ENCODE peak calls at places on chromosomes 11 and 22, in seven cellular contexts. One of them, this sample, is unnamed.

GRCh38 chr11:46112961-46113617 is 8.2 kb downstream of the PHF21A start:
- DNase-seq in MCF 10A: peak; percentile 48
- DNase-seq in thoracic aorta: no peak
- DNase-seq in HFF-Myc: peak; percentile 31
- DNase-seq in body of pancreas: peak; percentile 31
- DNase-seq in neural crest cell: no peak
- DNase-seq in HFFc6: peak; percentile 46
- DNase-seq in this sample: peak; percentile 59

GRCh38 chr22:19959043-19959586 is 17.5 kb upstream of the TXNRD2 start:
- DNase-seq in MCF 10A: no peak
- DNase-seq in thoracic aorta: peak; percentile 59
- DNase-seq in HFF-Myc: no peak
- DNase-seq in body of pancreas: peak; percentile 80
- DNase-seq in neural crest cell: peak; percentile 83
- DNase-seq in HFFc6: no peak
- DNase-seq in this sample: peak; percentile 58

GRCh38 chr11:67290801-67291200 is 1.7 kb downstream of the ANKRD13D start:
- DNase-seq in MCF 10A: no peak
- DNase-seq in thoracic aorta: no peak
- DNase-seq in HFF-Myc: no peak
- DNase-seq in body of pancreas: no peak
- DNase-seq in neural crest cell: no peak
- DNase-seq in HFFc6: no peak
- DNase-seq in this sample: peak; percentile 47

GRCh38 chr22:35921777-35922176 is 106.8 kb downstream of the RBFOX2 start:
- DNase-seq in MCF 10A: peak; percentile 93
- DNase-seq in thoracic aorta: peak; percentile 30
- DNase-seq in HFF-Myc: peak; percentile 88
- DNase-seq in body of pancreas: peak; percentile 79
- DNase-seq in neural crest cell: peak; percentile 28
- DNase-seq in HFFc6: peak; percentile 88
- DNase-seq in this sample: peak; percentile 89

GRCh38 chr22:49204599-49205214 is 623.0 kb downstream of the BRD1 start:
- DNase-seq in MCF 10A: no peak
- DNase-seq in thoracic aorta: no peak
- DNase-seq in HFF-Myc: no peak
- DNase-seq in body of pancreas: no peak
- DNase-seq in neural crest cell: no peak
- DNase-seq in HFFc6: no peak
- DNase-seq in this sample: no peak

GRCh38 chr11:8717876-8718753 is 35.5 kb downstream of the RPL27A start:
- DNase-seq in MCF 10A: peak; percentile 78
- DNase-seq in thoracic aorta: no peak
- DNase-seq in HFF-Myc: peak; percentile 77
- DNase-seq in body of pancreas: peak; percentile 85
- DNase-seq in neural crest cell: no peak
- DNase-seq in HFFc6: peak; percentile 87
- DNase-seq in this sample: peak; percentile 89

GRCh38 chr11:128776434-128777284 is 82.8 kb downstream of the FLI1 start:
- DNase-seq in MCF 10A: peak; percentile 32
- DNase-seq in thoracic aorta: no peak
- DNase-seq in HFF-Myc: no peak
- DNase-seq in body of pancreas: peak; percentile 56
- DNase-seq in neural crest cell: peak; percentile 70
- DNase-seq in HFFc6: no peak
- DNase-seq in this sample: peak; percentile 45

GRCh38 chr11:74682731-74683278 is 48.4 kb downstream of the CHRDL2 start:
- DNase-seq in MCF 10A: no peak
- DNase-seq in thoracic aorta: no peak
- DNase-seq in HFF-Myc: no peak
- DNase-seq in body of pancreas: peak; percentile 8
- DNase-seq in neural crest cell: no peak
- DNase-seq in HFFc6: no peak
- DNase-seq in this sample: no peak

GRCh38 chr11:3169235-3169951 is 4.3 kb upstream of the OSBPL5 start:
- DNase-seq in MCF 10A: peak; percentile 72
- DNase-seq in thoracic aorta: no peak
- DNase-seq in HFF-Myc: no peak
- DNase-seq in body of pancreas: peak; percentile 60
- DNase-seq in neural crest cell: no peak
- DNase-seq in HFFc6: peak; percentile 78
- DNase-seq in this sample: peak; percentile 82

GRCh38 chr11:69839516-69839915 is 20.3 kb upstream of the FGF3 start:
- DNase-seq in MCF 10A: no peak
- DNase-seq in thoracic aorta: no peak
- DNase-seq in HFF-Myc: no peak
- DNase-seq in body of pancreas: no peak
- DNase-seq in neural crest cell: no peak
- DNase-seq in HFFc6: no peak
- DNase-seq in this sample: no peak

GRCh38 chr11:107598225-107599139 is 7.5 kb downstream of the ELMOD1 start:
- DNase-seq in MCF 10A: peak; percentile 46
- DNase-seq in thoracic aorta: no peak
- DNase-seq in HFF-Myc: no peak
- DNase-seq in body of pancreas: no peak
- DNase-seq in neural crest cell: no peak
- DNase-seq in HFFc6: peak; percentile 27
- DNase-seq in this sample: no peak

GRCh38 chr22:35739642-35740041 is 22.0 kb downstream of the APOL5 start:
- DNase-seq in MCF 10A: no peak
- DNase-seq in thoracic aorta: no peak
- DNase-seq in HFF-Myc: no peak
- DNase-seq in body of pancreas: no peak
- DNase-seq in neural crest cell: no peak
- DNase-seq in HFFc6: no peak
- DNase-seq in this sample: no peak

GRCh38 chr11:132234878-132235277 is 864.5 kb downstream of the NTM start:
- DNase-seq in MCF 10A: no peak
- DNase-seq in thoracic aorta: no peak
- DNase-seq in HFF-Myc: peak; percentile 35
- DNase-seq in body of pancreas: no peak
- DNase-seq in neural crest cell: no peak
- DNase-seq in HFFc6: peak; percentile 82
- DNase-seq in this sample: peak; percentile 84

GRCh38 chr11:66429983-66430602 is 8.6 kb downstream of the MRPL11 start:
- DNase-seq in MCF 10A: peak; percentile 73
- DNase-seq in thoracic aorta: peak; percentile 22
- DNase-seq in HFF-Myc: peak; percentile 38
- DNase-seq in body of pancreas: peak; percentile 71
- DNase-seq in neural crest cell: peak; percentile 82
- DNase-seq in HFFc6: peak; percentile 43
- DNase-seq in this sample: peak; percentile 62

GRCh38 chr11:117940736-117941135 is 11.5 kb upstream of the TMPRSS13 start:
- DNase-seq in MCF 10A: no peak
- DNase-seq in thoracic aorta: no peak
- DNase-seq in HFF-Myc: no peak
- DNase-seq in body of pancreas: no peak
- DNase-seq in neural crest cell: no peak
- DNase-seq in HFFc6: no peak
- DNase-seq in this sample: no peak

GRCh38 chr11:115471367-115471766 is 32.8 kb downstream of the CADM1 start:
- DNase-seq in MCF 10A: no peak
- DNase-seq in thoracic aorta: no peak
- DNase-seq in HFF-Myc: no peak
- DNase-seq in body of pancreas: no peak
- DNase-seq in neural crest cell: no peak
- DNase-seq in HFFc6: no peak
- DNase-seq in this sample: no peak

GRCh38 chr11:944711-945470 is 19.2 kb downstream of the AP2A2 start:
- DNase-seq in MCF 10A: no peak
- DNase-seq in thoracic aorta: no peak
- DNase-seq in HFF-Myc: no peak
- DNase-seq in body of pancreas: no peak
- DNase-seq in neural crest cell: no peak
- DNase-seq in HFFc6: no peak
- DNase-seq in this sample: peak; percentile 40

GRCh38 chr11:76459299-76459698 is 14.5 kb downstream of the EMSY start:
- DNase-seq in MCF 10A: peak; percentile 5
- DNase-seq in thoracic aorta: no peak
- DNase-seq in HFF-Myc: no peak
- DNase-seq in body of pancreas: no peak
- DNase-seq in neural crest cell: no peak
- DNase-seq in HFFc6: no peak
- DNase-seq in this sample: no peak
- TF ChIP-seq CTCF in MCF 10A: no peak
- TF ChIP-seq CTCF in thoracic aorta: peak; percentile 41
- TF ChIP-seq CTCF in HFF-Myc: peak; percentile 33
- TF ChIP-seq CTCF in body of pancreas: peak; percentile 47
- TF ChIP-seq CTCF in neural crest cell: peak; percentile 63
- TF ChIP-seq CTCF in HFFc6: peak; percentile 74
- TF ChIP-seq CTCF in this sample: peak; percentile 45

GRCh38 chr22:27335102-27335660 is 466.4 kb downstream of the MN1 start:
- DNase-seq in MCF 10A: no peak
- DNase-seq in thoracic aorta: no peak
- DNase-seq in HFF-Myc: no peak
- DNase-seq in body of pancreas: no peak
- DNase-seq in neural crest cell: no peak
- DNase-seq in HFFc6: no peak
- DNase-seq in this sample: no peak

GRCh38 chr22:27329471-27329870 is 472.1 kb downstream of the MN1 start:
- DNase-seq in MCF 10A: no peak
- DNase-seq in thoracic aorta: no peak
- DNase-seq in HFF-Myc: no peak
- DNase-seq in body of pancreas: no peak
- DNase-seq in neural crest cell: no peak
- DNase-seq in HFFc6: no peak
- DNase-seq in this sample: no peak

GRCh38 chr22:27329966-27330645 is 471.4 kb downstream of the MN1 start:
- DNase-seq in MCF 10A: no peak
- DNase-seq in thoracic aorta: no peak
- DNase-seq in HFF-Myc: no peak
- DNase-seq in body of pancreas: peak; percentile 19
- DNase-seq in neural crest cell: no peak
- DNase-seq in HFFc6: no peak
- DNase-seq in this sample: no peak

GRCh38 chr22:27327981-27328721 is 473.4 kb downstream of the MN1 start:
- DNase-seq in MCF 10A: peak; percentile 18
- DNase-seq in thoracic aorta: no peak
- DNase-seq in HFF-Myc: no peak
- DNase-seq in body of pancreas: no peak
- DNase-seq in neural crest cell: no peak
- DNase-seq in HFFc6: no peak
- DNase-seq in this sample: no peak

GRCh38 chr22:27331526-27332281 is 469.9 kb downstream of the MN1 start:
- DNase-seq in MCF 10A: peak; percentile 39
- DNase-seq in thoracic aorta: peak; percentile 13
- DNase-seq in HFF-Myc: no peak
- DNase-seq in body of pancreas: peak; percentile 82
- DNase-seq in neural crest cell: peak; percentile 23
- DNase-seq in HFFc6: no peak
- DNase-seq in this sample: peak; percentile 48
- TF ChIP-seq CTCF in MCF 10A: no peak
- TF ChIP-seq CTCF in thoracic aorta: peak; percentile 74
- TF ChIP-seq CTCF in HFF-Myc: peak; percentile 49
- TF ChIP-seq CTCF in body of pancreas: peak; percentile 68
- TF ChIP-seq CTCF in neural crest cell: peak; percentile 49
- TF ChIP-seq CTCF in HFFc6: no peak
- TF ChIP-seq CTCF in this sample: peak; percentile 71

GRCh38 chr11:101166038-101166437 is 36.4 kb upstream of the PGR start:
- DNase-seq in MCF 10A: no peak
- DNase-seq in thoracic aorta: no peak
- DNase-seq in HFF-Myc: no peak
- DNase-seq in body of pancreas: no peak
- DNase-seq in neural crest cell: no peak
- DNase-seq in HFFc6: no peak
- DNase-seq in this sample: no peak
- TF ChIP-seq CTCF in MCF 10A: no peak
- TF ChIP-seq CTCF in thoracic aorta: no peak
- TF ChIP-seq CTCF in HFF-Myc: no peak
- TF ChIP-seq CTCF in body of pancreas: no peak
- TF ChIP-seq CTCF in neural crest cell: no peak
- TF ChIP-seq CTCF in HFFc6: no peak
- TF ChIP-seq CTCF in this sample: no peak

DNA sequence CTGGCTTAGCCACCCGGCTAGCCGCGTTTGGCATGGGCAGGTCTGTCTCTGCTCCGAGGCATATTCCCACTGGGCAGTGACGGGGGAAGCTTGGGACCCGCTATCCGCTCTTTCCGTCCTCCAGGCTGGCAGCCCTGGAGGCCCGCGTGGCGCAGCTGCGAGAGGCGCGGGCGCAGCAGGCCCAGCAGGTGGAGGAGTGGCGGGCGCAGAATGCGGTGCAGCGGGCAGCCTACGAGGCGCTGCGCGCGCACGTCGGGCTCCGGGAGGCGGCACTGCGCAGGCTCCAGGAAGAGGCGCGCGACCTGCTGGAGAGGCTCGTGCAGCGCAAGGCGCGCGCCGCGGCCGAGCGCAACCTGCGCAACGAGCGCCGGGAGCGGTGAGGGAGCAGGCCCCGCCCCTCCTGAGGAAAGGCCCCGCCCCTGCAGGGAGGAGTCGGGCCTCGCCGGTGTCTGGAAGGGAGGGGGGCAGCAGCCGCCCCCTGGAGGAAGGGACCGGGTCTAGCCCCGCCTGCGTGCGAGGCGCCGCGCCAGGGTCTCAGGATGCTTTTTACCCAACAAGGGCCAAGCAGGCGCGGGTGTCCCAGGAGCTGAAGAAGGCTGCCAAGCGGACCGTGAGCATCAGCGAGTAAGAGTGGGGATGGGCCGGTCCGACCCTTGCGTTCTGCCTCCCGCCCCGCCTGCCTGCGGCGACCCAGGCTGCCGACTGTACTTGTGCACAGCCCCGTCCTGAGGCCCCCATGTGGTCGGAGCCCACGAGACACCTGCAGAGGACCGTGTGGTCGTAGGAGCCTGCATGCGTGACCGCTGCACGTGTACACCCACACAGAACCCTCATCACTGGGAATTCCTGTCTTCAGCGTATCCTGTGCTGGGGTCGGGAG is 7.9 kb downstream of the ATG16L2 start:
- DNase-seq in MCF 10A: peak; percentile 68
- DNase-seq in thoracic aorta: peak; percentile 53
- DNase-seq in HFF-Myc: no peak
- DNase-seq in body of pancreas: peak; percentile 93
- DNase-seq in neural crest cell: peak; percentile 94
- DNase-seq in HFFc6: peak; percentile 74
- DNase-seq in this sample: peak; percentile 88
- TF ChIP-seq CTCF in MCF 10A: no peak
- TF ChIP-seq CTCF in thoracic aorta: peak; percentile 36
- TF ChIP-seq CTCF in HFF-Myc: peak; percentile 31
- TF ChIP-seq CTCF in body of pancreas: peak; percentile 79
- TF ChIP-seq CTCF in neural crest cell: peak; percentile 27
- TF ChIP-seq CTCF in HFFc6: peak; percentile 71
- TF ChIP-seq CTCF in this sample: no peak